ENCODE peak calls at places on chromosomes 13 and 19, in ten cellular contexts. O is GM04504; P is stimulated activated CD8-positive, alpha-beta memory T cell treated with anti-CD3 and anti-CD28 coated beads, Interleukin-7, amount 100 ng/mL, for 4 hours; W is brain pericyte; X is frontal cortex; F is stimulated activated naive CD8-positive, alpha-beta T cell treated with anti-CD3 and anti-CD28 coated beads, Interleukin-15, Interleukin-2, amounts not matched to agents 100 U/mL and 50 U/mL, for 24 hours; G is IMR-90; K is NCI-H146; V is anterior cingulate cortex; S is cortex of kidney. U is an unnamed sample.

GRCh38 chr19:46821512-46822359 is 28.9 kb downstream of the AP2S1 start:
- DNase-seq in G (no peak), F (peak), O (no peak), S (no peak), X (no peak), K (peak), V (no peak), W (no peak), P (peak), U (no peak)

GRCh38 chr13:36124236-36124822 is 6.9 kb downstream of the DCLK1 start:
- DNase-seq in P (no peak), V (no peak), K (no peak), F (no peak), O (peak), G (peak), X (no peak), W (no peak), S (no peak), U (no peak)

GRCh38 chr19:41795031-41795461 is 1.3 kb upstream of the CEACAM3 start:
- DNase-seq in S (no peak), P (peak), K (peak), F (peak), G (peak), V (no peak), X (no peak), O (no peak), W (no peak), U (no peak)

GRCh38 chr19:32022044-32022945 is 323.1 kb upstream of the ZNF507 start:
- DNase-seq in O (no peak), X (no peak), K (no peak), P (no peak), W (no peak), S (no peak), F (no peak), G (no peak), V (no peak), U (no peak)

GRCh38 chr19:53086949-53087348 is 16.3 kb downstream of the ZNF160 start:
- DNase-seq in O (no peak), K (no peak), S (no peak), G (peak), X (no peak), F (no peak), V (no peak), W (no peak), P (no peak), U (no peak)

GRCh38 chr19:7910321-7911161 is 4.1 kb upstream of the TGFBR3L start:
- DNase-seq in O (no peak), V (no peak), K (no peak), G (no peak), S (no peak), P (no peak), X (no peak), W (no peak), F (no peak), U (no peak)

GRCh38 chr19:34319785-34320184 is 45.2 kb upstream of the GPI start:
- DNase-seq in V (no peak), X (no peak), F (no peak), K (no peak), P (no peak), G (peak), S (no peak), W (no peak), O (no peak), U (no peak)

GRCh38 chr13:23378009-23378632 is 55.4 kb downstream of the SACS start:
- DNase-seq in G (peak), X (peak), O (peak), K (no peak), W (peak), F (peak), V (no peak), P (peak), S (no peak), U (no peak)